ENCODE peak calls at places on chromosomes 16 and 17, in nine cellular contexts. One of them, this sample, is unnamed.

GRCh38 chr16:84226026-84226425 is 13.8 kb downstream of the KCNG4 start:
- DNase-seq in RWPE1: no peak
- DNase-seq in HT1080: no peak
- DNase-seq in BE2C: no peak
- DNase-seq in M059J: no peak
- DNase-seq in small intestine: no peak
- DNase-seq in non-pigmented ciliary epithelial cell: no peak
- DNase-seq in effector memory CD4-positive, alpha-beta T cell: no peak
- DNase-seq in GM23248: peak
- DNase-seq in this sample: no peak

GRCh38 chr16:15757630-15758251 is 99.1 kb downstream of the MYH11 start:
- DNase-seq in non-pigmented ciliary epithelial cell: no peak
- DNase-seq in small intestine: no peak
- DNase-seq in GM23248: no peak
- DNase-seq in HT1080: no peak
- DNase-seq in RWPE1: no peak
- DNase-seq in BE2C: no peak
- DNase-seq in M059J: no peak
- DNase-seq in effector memory CD4-positive, alpha-beta T cell: no peak
- DNase-seq in this sample: no peak

GRCh38 chr16:16861546-16861945 is 482.6 kb downstream of the NPIPA7 start:
- DNase-seq in HT1080: peak
- DNase-seq in non-pigmented ciliary epithelial cell: no peak
- DNase-seq in M059J: peak
- DNase-seq in RWPE1: peak
- DNase-seq in small intestine: peak
- DNase-seq in BE2C: peak
- DNase-seq in GM23248: peak
- DNase-seq in effector memory CD4-positive, alpha-beta T cell: peak
- DNase-seq in this sample: peak

GRCh38 chr17:38685485-38685884 is 10.7 kb upstream of the EPOP start:
- DNase-seq in HT1080: no peak
- DNase-seq in M059J: no peak
- DNase-seq in BE2C: no peak
- DNase-seq in small intestine: no peak
- DNase-seq in non-pigmented ciliary epithelial cell: no peak
- DNase-seq in effector memory CD4-positive, alpha-beta T cell: no peak
- DNase-seq in GM23248: no peak
- DNase-seq in RWPE1: no peak
- DNase-seq in this sample: no peak

GRCh38 chr16:15948532-15949209 is 745 bp upstream of the ABCC1 start:
- DNase-seq in M059J: no peak
- DNase-seq in HT1080: no peak
- DNase-seq in BE2C: no peak
- DNase-seq in non-pigmented ciliary epithelial cell: no peak
- DNase-seq in RWPE1: no peak
- DNase-seq in effector memory CD4-positive, alpha-beta T cell: no peak
- DNase-seq in GM23248: no peak
- DNase-seq in small intestine: peak
- DNase-seq in this sample: no peak

GRCh38 chr17:15482476-15482875 is 15.1 kb upstream of the CDRT4 start:
- DNase-seq in small intestine: no peak
- DNase-seq in BE2C: no peak
- DNase-seq in HT1080: no peak
- DNase-seq in non-pigmented ciliary epithelial cell: no peak
- DNase-seq in RWPE1: no peak
- DNase-seq in M059J: no peak
- DNase-seq in GM23248: no peak
- DNase-seq in effector memory CD4-positive, alpha-beta T cell: no peak
- DNase-seq in this sample: no peak

GRCh38 chr17:57276621-57277020 is 20.3 kb downstream of the MSI2 start:
- DNase-seq in non-pigmented ciliary epithelial cell: no peak
- DNase-seq in M059J: no peak
- DNase-seq in HT1080: no peak
- DNase-seq in BE2C: no peak
- DNase-seq in small intestine: no peak
- DNase-seq in RWPE1: no peak
- DNase-seq in effector memory CD4-positive, alpha-beta T cell: no peak
- DNase-seq in GM23248: no peak
- DNase-seq in this sample: no peak

GRCh38 chr17:42704495-42705494 is 22.5 kb downstream of the CNTNAP1 start:
- DNase-seq in RWPE1: no peak
- DNase-seq in BE2C: no peak
- DNase-seq in HT1080: no peak
- DNase-seq in small intestine: no peak
- DNase-seq in non-pigmented ciliary epithelial cell: no peak
- DNase-seq in GM23248: no peak
- DNase-seq in effector memory CD4-positive, alpha-beta T cell: no peak
- DNase-seq in M059J: no peak
- DNase-seq in this sample: no peak

GRCh38 chr16:30032083-30032819 is 1.2 kb upstream of the TLCD3B start:
- DNase-seq in RWPE1: peak
- DNase-seq in non-pigmented ciliary epithelial cell: no peak
- DNase-seq in HT1080: peak
- DNase-seq in GM23248: peak
- DNase-seq in M059J: peak
- DNase-seq in BE2C: peak
- DNase-seq in effector memory CD4-positive, alpha-beta T cell: peak
- DNase-seq in small intestine: peak
- DNase-seq in this sample: peak

GRCh38 chr17:66347661-66348604 is 45.5 kb downstream of the PRKCA start:
- DNase-seq in RWPE1: no peak
- DNase-seq in M059J: peak
- DNase-seq in effector memory CD4-positive, alpha-beta T cell: no peak
- DNase-seq in HT1080: peak
- DNase-seq in small intestine: peak
- DNase-seq in BE2C: no peak
- DNase-seq in non-pigmented ciliary epithelial cell: no peak
- DNase-seq in GM23248: peak
- DNase-seq in this sample: no peak

GRCh38 chr17:35486920-35487727 is 38.6 kb upstream of the SLFN13 start:
- DNase-seq in RWPE1: peak
- DNase-seq in M059J: peak
- DNase-seq in effector memory CD4-positive, alpha-beta T cell: peak
- DNase-seq in HT1080: peak
- DNase-seq in GM23248: peak
- DNase-seq in BE2C: no peak
- DNase-seq in non-pigmented ciliary epithelial cell: peak
- DNase-seq in small intestine: peak
- DNase-seq in this sample: peak

GRCh38 chr16:62829615-62830014 is 793.4 kb upstream of the CDH8 start:
- DNase-seq in non-pigmented ciliary epithelial cell: no peak
- DNase-seq in effector memory CD4-positive, alpha-beta T cell: no peak
- DNase-seq in GM23248: no peak
- DNase-seq in small intestine: no peak
- DNase-seq in HT1080: no peak
- DNase-seq in M059J: no peak
- DNase-seq in RWPE1: no peak
- DNase-seq in BE2C: no peak
- DNase-seq in this sample: no peak

GRCh38 chr17:31486351-31487062 is 95.0 kb downstream of the RAB11FIP4 start:
- DNase-seq in M059J: no peak
- DNase-seq in effector memory CD4-positive, alpha-beta T cell: no peak
- DNase-seq in HT1080: no peak
- DNase-seq in small intestine: peak
- DNase-seq in non-pigmented ciliary epithelial cell: no peak
- DNase-seq in RWPE1: no peak
- DNase-seq in GM23248: no peak
- DNase-seq in BE2C: no peak
- DNase-seq in this sample: no peak

GRCh38 chr17:76252040-76252954 is 12.0 kb upstream of the RNF157 start:
- DNase-seq in small intestine: peak
- DNase-seq in RWPE1: peak
- DNase-seq in HT1080: peak
- DNase-seq in BE2C: no peak
- DNase-seq in GM23248: peak
- DNase-seq in M059J: peak
- DNase-seq in effector memory CD4-positive, alpha-beta T cell: no peak
- DNase-seq in non-pigmented ciliary epithelial cell: peak
- DNase-seq in this sample: peak

This sample was measured in AG20443.